ENCODE peak calls at places on chromosomes 4 and X, in four cellular contexts. One of them, this sample, is unnamed.

GRCh38 chr4:76570141-76570989 is 135.3 kb downstream of the SHROOM3 start:
- DNase-seq in H9: no peak
- DNase-seq in mesenchymal stem cell: peak
- DNase-seq in IMR-90: peak
- DNase-seq in this sample: peak

GRCh38 chr4:19187709-19188108 is 1064.0 kb upstream of the SLIT2 start:
- DNase-seq in IMR-90: no peak
- DNase-seq in mesenchymal stem cell: no peak
- DNase-seq in H9: no peak
- DNase-seq in this sample: no peak

GRCh38 chr4:183987529-183987946 is 82.4 kb downstream of the STOX2 start:
- DNase-seq in IMR-90: peak
- DNase-seq in mesenchymal stem cell: peak
- DNase-seq in H9: peak
- DNase-seq in this sample: peak

GRCh38 chr4:176475091-176475490 is 155.3 kb downstream of the SPCS3 start:
- DNase-seq in mesenchymal stem cell: no peak
- DNase-seq in IMR-90: no peak
- DNase-seq in H9: no peak
- DNase-seq in this sample: no peak

GRCh38 chr4:146143888-146144287 is 31.6 kb upstream of the LSM6 start:
- DNase-seq in mesenchymal stem cell: no peak
- DNase-seq in IMR-90: no peak
- DNase-seq in H9: no peak
- DNase-seq in this sample: no peak

GRCh38 chr4:103306870-103307345 is 108.8 kb upstream of the CENPE start:
- DNase-seq in H9: peak
- DNase-seq in mesenchymal stem cell: no peak
- DNase-seq in IMR-90: no peak
- DNase-seq in this sample: peak

GRCh38 chr4:18670034-18670433 is 648.5 kb upstream of the LCORL start:
- DNase-seq in H9: no peak
- DNase-seq in mesenchymal stem cell: no peak
- DNase-seq in IMR-90: no peak
- DNase-seq in this sample: no peak

GRCh38 chrX:74383611-74384010 is 37.7 kb upstream of the SLC16A2 start:
- DNase-seq in mesenchymal stem cell: peak
- DNase-seq in IMR-90: peak
- DNase-seq in H9: peak
- DNase-seq in this sample: peak

GRCh38 chr4:76756416-76756815 is 141.5 kb downstream of the SOWAHB start:
- DNase-seq in H9: no peak
- DNase-seq in IMR-90: no peak
- DNase-seq in mesenchymal stem cell: no peak
- DNase-seq in this sample: no peak

GRCh38 chr4:36189511-36190226 is 54.6 kb downstream of the ARAP2 start:
- DNase-seq in H9: no peak
- DNase-seq in mesenchymal stem cell: no peak
- DNase-seq in IMR-90: no peak
- DNase-seq in this sample: no peak

GRCh38 chrX:5236096-5236495 is 992.6 kb downstream of the NLGN4X start:
- DNase-seq in mesenchymal stem cell: peak
- DNase-seq in IMR-90: no peak
- DNase-seq in H9: peak
- DNase-seq in this sample: peak

GRCh38 chrX:10631416-10632145 is 11.2 kb upstream of the MID1 start:
- DNase-seq in H9: no peak
- DNase-seq in mesenchymal stem cell: no peak
- DNase-seq in IMR-90: peak
- DNase-seq in this sample: no peak

GRCh38 chr4:40858946-40859345 is 109.2 kb downstream of the NSUN7 start:
- DNase-seq in IMR-90: no peak
- DNase-seq in mesenchymal stem cell: no peak
- DNase-seq in H9: no peak
- DNase-seq in this sample: no peak

GRCh38 chr4:33566649-33567048 is 2677.7 kb downstream of the ARAP2 start:
- DNase-seq in H9: no peak
- DNase-seq in mesenchymal stem cell: no peak
- DNase-seq in IMR-90: no peak
- DNase-seq in this sample: peak

GRCh38 chr4:129138762-129139496 is 43.0 kb downstream of the C4orf33 start:
- DNase-seq in IMR-90: no peak
- DNase-seq in mesenchymal stem cell: no peak
- DNase-seq in H9: no peak
- DNase-seq in this sample: peak

GRCh38 chr4:74357965-74358364 is 7.0 kb upstream of the EREG start:
- DNase-seq in IMR-90: no peak
- DNase-seq in H9: no peak
- DNase-seq in mesenchymal stem cell: no peak
- DNase-seq in this sample: no peak

GRCh38 chr4:139301821-139302611 is at the start of gene NDUFC1:
- DNase-seq in H9: peak
- DNase-seq in IMR-90: peak
- DNase-seq in mesenchymal stem cell: peak
- DNase-seq in this sample: peak

GRCh38 chrX:48196745-48197213 is at the start of gene SSX5:
- DNase-seq in H9: no peak
- DNase-seq in IMR-90: no peak
- DNase-seq in mesenchymal stem cell: no peak
- DNase-seq in this sample: no peak

GRCh38 chr4:6194458-6195195 is 5.7 kb downstream of the JAKMIP1 start:
- DNase-seq in H9: no peak
- DNase-seq in mesenchymal stem cell: no peak
- DNase-seq in IMR-90: no peak
- DNase-seq in this sample: no peak

GRCh38 chr4:29309050-29309449 is 1411.1 kb upstream of the PCDH7 start:
- DNase-seq in mesenchymal stem cell: peak
- DNase-seq in H9: no peak
- DNase-seq in IMR-90: peak
- DNase-seq in this sample: no peak

DNA sequence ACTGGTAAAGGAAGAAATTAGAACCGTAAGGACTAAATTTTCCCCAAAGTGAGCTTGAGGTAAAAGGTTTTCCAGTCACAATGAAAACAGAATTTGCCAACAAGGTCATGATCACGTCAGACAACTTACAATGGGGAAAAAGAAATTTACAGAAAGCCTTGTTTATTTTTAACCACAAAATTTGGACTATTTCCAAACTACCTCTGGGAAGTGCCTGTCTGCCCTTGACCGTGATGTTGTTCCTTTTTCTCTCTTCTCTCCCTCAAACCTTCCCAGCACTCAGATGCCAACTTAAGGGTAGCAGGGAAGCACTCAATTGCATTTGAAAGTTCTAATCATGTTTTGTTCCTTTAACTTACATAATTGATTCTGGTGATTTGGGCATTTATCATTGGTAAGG is 32.5 kb downstream of the MEPE start:
- DNase-seq in H9: no peak
- DNase-seq in IMR-90: no peak
- DNase-seq in mesenchymal stem cell: peak
- DNase-seq in this sample: peak
- H2BK120ac ChIP-seq in H9: no peak
- H2BK120ac ChIP-seq in IMR-90: no peak
- H2BK120ac ChIP-seq in mesenchymal stem cell: no peak
- H2BK120ac ChIP-seq in this sample: peak

DNA sequence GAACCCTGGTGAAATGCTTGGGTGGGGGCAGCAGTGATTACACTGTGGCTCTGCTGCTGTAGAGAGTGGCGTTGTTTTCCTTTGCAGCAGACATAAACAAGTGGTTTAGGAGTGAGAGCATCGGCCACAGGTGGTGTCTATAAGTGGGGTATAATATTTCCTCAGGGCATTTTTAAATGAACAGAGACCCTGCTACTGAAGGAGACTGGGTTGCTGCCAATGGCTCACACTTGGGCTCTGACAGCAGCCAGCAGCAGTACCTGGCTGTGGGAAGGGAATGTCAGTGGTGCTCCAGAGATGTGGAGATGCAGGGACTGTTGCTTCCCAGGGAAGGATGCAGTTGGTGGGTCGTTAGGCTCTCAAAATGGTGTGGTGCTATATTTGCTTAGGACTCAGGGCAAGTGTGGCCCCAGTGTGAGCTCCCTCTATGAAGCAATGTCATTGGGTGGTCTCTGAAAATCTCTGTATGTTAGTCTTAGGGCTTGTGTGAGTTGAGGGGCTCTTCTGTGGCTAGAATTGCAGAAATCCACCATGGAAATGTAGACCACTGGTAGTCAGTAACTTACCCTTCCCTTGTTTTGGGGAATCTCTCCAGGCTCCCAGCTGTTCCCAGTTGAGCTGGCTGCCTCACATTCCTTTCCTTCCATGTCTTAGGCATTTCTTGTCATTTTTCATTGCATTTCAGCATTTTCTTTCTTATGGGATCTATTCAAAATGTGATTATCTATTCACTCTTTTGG is 1023.0 kb upstream of the GRID2 start:
- DNase-seq in IMR-90: no peak
- DNase-seq in mesenchymal stem cell: no peak
- DNase-seq in H9: no peak
- DNase-seq in this sample: no peak
- H2BK120ac ChIP-seq in IMR-90: no peak
- H2BK120ac ChIP-seq in mesenchymal stem cell: no peak
- H2BK120ac ChIP-seq in H9: no peak
- H2BK120ac ChIP-seq in this sample: no peak

GRCh38 chrX:40266490-40267333 is 169.0 kb upstream of the BCOR start:
- DNase-seq in H9: peak
- DNase-seq in IMR-90: peak
- DNase-seq in mesenchymal stem cell: peak
- DNase-seq in this sample: peak
- H2BK120ac ChIP-seq in H9: no peak
- H2BK120ac ChIP-seq in IMR-90: peak
- H2BK120ac ChIP-seq in mesenchymal stem cell: peak
- H2BK120ac ChIP-seq in this sample: no peak

DNA sequence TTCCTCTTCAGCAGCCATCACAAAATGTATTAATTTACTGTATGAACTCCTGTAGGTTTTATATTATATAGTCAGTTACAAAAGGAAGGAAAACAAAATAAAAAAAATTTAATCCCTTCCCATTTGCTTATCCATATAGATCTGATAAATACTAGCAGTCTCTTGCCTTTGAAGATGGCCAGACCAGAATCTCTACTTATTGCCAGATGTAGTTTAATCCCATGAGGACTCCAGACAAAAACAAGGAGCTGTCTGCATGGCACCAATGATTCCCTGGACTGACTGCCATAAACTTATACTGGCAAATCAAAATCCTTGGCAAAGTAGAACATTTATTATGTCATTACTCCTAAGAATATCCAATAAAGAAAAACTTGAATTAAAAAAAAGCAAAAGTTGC is 223.3 kb upstream of the MAB21L2 start:
- DNase-seq in IMR-90: no peak
- DNase-seq in mesenchymal stem cell: no peak
- DNase-seq in H9: no peak
- DNase-seq in this sample: no peak
- H2BK120ac ChIP-seq in IMR-90: no peak
- H2BK120ac ChIP-seq in mesenchymal stem cell: no peak
- H2BK120ac ChIP-seq in H9: no peak
- H2BK120ac ChIP-seq in this sample: no peak

This sample was measured in mesendoderm.